ENCODE peak calls at places on chromosomes 11 and 22, in six cellular contexts. G is smooth muscle cell of the brain vasculature, J is amniotic stem cell, A is left ventricle myocardium superior, D is Kasumi-1, B is lower lobe of right lung. P is an unnamed sample.

GRCh38 chr11:46438211-46438610 is 46.6 kb upstream of the CHRM4 start:
- DNase-seq in G (no peak), J (no peak), A (no peak), D (no peak), B (no peak), P (no peak)

GRCh38 chr22:38433871-38434270 is 21.1 kb downstream of the KCNJ4 start:
- DNase-seq in G (no peak), J (no peak), A (no peak), D (no peak), B (no peak), P (no peak)

GRCh38 chr11:7548659-7549283 is 35.0 kb downstream of the PPFIBP2 start:
- DNase-seq in G (no peak), J (no peak), A (no peak), D (peak), B (no peak), P (no peak)

GRCh38 chr11:65428578-65429068 is 6.0 kb downstream of the NEAT1 start:
- DNase-seq in G (no peak), J (no peak), A (no peak), D (no peak), B (no peak), P (no peak)

GRCh38 chr11:94768602-94769511 is 701 bp downstream of the AMOTL1 start:
- DNase-seq in G (no peak), J (no peak), A (peak), D (peak), B (peak), P (no peak)

GRCh38 chr22:36182871-36183270 is 18.7 kb downstream of the APOL4 start:
- DNase-seq in G (no peak), J (no peak), A (no peak), D (no peak), B (no peak), P (no peak)

GRCh38 chr11:70078095-70078795 is at the start of gene ANO1:
- DNase-seq in G (no peak), J (no peak), A (peak), D (no peak), B (no peak), P (peak)

GRCh38 chr11:31645747-31646146 is 136.2 kb downstream of the ELP4 start:
- DNase-seq in G (peak), J (peak), A (no peak), D (no peak), B (no peak), P (no peak)